ENCODE peak calls at places on chromosomes 6 and 20, in five cellular contexts. Y, J, N, X and U are unnamed samples.

GRCh38 chr6:25485820-25486559 is 166.0 kb upstream of the SCGN start:
- DNase-seq in Y (no peak), J (no peak), N (no peak), X (no peak), U (no peak)

GRCh38 chr6:134240664-134241431 is 77.1 kb downstream of the SGK1 start:
- DNase-seq in Y (no peak), J (no peak), N (no peak), X (no peak), U (no peak)

GRCh38 chr6:82370788-82371187 is 7.2 kb downstream of the TPBG start:
- DNase-seq in Y (no peak), J (no peak), N (no peak), X (no peak), U (no peak)

GRCh38 chr6:157267109-157267611 is 56.2 kb downstream of the TMEM242 start:
- DNase-seq in Y (no peak), J (no peak), N (no peak), X (no peak), U (no peak)

GRCh38 chr20:4794846-4795245 is 73.1 kb downstream of the PRND start:
- DNase-seq in Y (no peak), J (no peak), N (no peak), X (no peak), U (no peak)

GRCh38 chr20:61777773-61778484 is 287.8 kb downstream of the TAF4 start:
- DNase-seq in Y (no peak), J (no peak), N (no peak), X (no peak), U (no peak)

GRCh38 chr6:167709196-167709595 is 117.5 kb upstream of the AFDN start:
- DNase-seq in Y (no peak), J (no peak), N (no peak), X (no peak), U (no peak)

GRCh38 chr6:38179300-38179699 is 359.8 kb downstream of the ZFAND3 start:
- DNase-seq in Y (no peak), J (no peak), N (no peak), X (peak), U (no peak)

GRCh38 chr6:18019539-18020534 is 32.4 kb upstream of the KIF13A start:
- DNase-seq in Y (no peak), J (no peak), N (no peak), X (no peak), U (no peak)

GRCh38 chr6:35168461-35168861 is 27.3 kb upstream of the TCP11 start:
- DNase-seq in Y (no peak), J (no peak), N (no peak), X (no peak), U (no peak)

GRCh38 chr6:93040375-93040774 is 379.0 kb downstream of the EPHA7 start:
- DNase-seq in Y (no peak), J (no peak), N (no peak), X (no peak), U (no peak)

GRCh38 chr6:136425793-136426192 is 124.4 kb downstream of the MAP7 start:
- DNase-seq in Y (peak), J (no peak), N (no peak), X (no peak), U (no peak)

DNA sequence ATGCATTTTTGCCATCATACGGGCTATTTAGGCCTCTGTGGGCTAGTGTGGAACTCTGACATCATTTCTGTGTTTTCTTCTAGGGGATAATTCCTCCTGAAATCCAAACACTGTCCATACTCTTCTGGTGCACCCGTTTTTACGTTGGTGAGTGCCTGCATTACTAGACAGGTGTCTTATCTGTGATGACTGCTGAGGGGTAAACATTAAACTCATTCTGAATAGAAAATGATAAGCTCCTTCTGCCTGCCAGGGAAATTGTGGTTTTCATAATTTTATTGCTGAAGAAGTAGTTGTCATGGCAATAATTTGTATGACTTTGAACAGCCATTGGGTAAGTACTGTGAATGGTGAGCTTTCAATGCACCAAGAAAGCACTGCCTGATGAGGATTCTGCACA is 705.6 kb downstream of the UTRN start:
- DNase-seq in Y (no peak), J (no peak), N (no peak), X (no peak), U (no peak)
- TF ChIP-seq MAFK in Y (no peak), J (no peak), N (no peak), X (no peak), U (no peak)

GRCh38 chr20:59723607-59724456 is 119.5 kb downstream of the PHACTR3 start:
- DNase-seq in Y (no peak), J (no peak), N (no peak), X (no peak), U (no peak)
- TF ChIP-seq MAFK in Y (no peak), J (no peak), N (no peak), X (no peak), U (no peak)

GRCh38 chr20:58712823-58713731 is 20.5 kb downstream of the NPEPL1 start:
- DNase-seq in Y (no peak), J (no peak), N (no peak), X (peak), U (no peak)

GRCh38 chr20:58712116-58712822 is 19.7 kb downstream of the NPEPL1 start:
- DNase-seq in Y (no peak), J (no peak), N (no peak), X (peak), U (no peak)

GRCh38 chr20:58709703-58710039 is 17.1 kb downstream of the NPEPL1 start:
- DNase-seq in Y (no peak), J (no peak), N (no peak), X (no peak), U (no peak)

GRCh38 chr20:58710481-58711265 is 18.1 kb downstream of the NPEPL1 start:
- DNase-seq in Y (no peak), J (no peak), N (no peak), X (peak), U (no peak)

GRCh38 chr20:58711266-58712051 is 18.9 kb downstream of the NPEPL1 start:
- DNase-seq in Y (no peak), J (no peak), N (no peak), X (peak), U (no peak)
- TF ChIP-seq MAFK in Y (no peak), J (no peak), N (no peak), X (no peak), U (no peak)

GRCh38 chr6:110178626-110179405 is 654 bp downstream of the WASF1 start:
- DNase-seq in Y (peak), J (peak), N (peak), X (peak), U (peak)
- TF ChIP-seq MAFK in Y (no peak), J (no peak), N (no peak), X (no peak), U (no peak)

DNA sequence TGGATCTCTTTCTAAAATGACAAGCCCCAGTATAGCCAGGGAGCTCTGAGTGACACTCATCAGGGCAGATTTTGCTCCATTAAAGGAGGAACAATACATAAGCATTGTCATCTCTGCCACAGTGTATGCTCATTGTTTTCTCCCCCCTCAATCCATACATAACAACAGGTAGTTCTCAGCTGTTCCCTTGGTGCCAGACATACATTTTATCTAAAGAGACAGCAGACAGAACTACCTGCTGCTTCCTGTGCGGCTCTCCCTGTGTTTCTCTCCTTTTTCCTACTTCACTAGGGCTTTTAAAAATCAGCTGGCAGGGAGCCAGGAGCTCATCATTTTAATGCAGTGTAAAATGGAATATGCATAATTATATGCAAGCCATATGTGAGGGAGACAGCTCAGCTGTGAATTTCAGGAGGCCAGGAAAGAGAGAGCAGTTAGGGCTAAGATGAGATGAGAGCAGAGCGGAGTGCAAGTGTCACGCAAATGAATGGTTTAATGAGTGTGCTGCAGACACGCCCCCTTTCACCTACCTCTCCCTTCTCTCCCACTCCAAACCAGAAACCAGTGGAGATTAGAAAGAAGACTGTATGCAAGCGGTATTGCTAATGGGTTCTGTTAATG is 96.0 kb downstream of the SOBP start:
- DNase-seq in Y (peak), J (no peak), N (no peak), X (no peak), U (no peak)
- TF ChIP-seq MAFK in Y (no peak), J (no peak), N (no peak), X (no peak), U (no peak)

GRCh38 chr6:5943591-5943990 is 63.1 kb downstream of the NRN1 start:
- DNase-seq in Y (no peak), J (no peak), N (no peak), X (no peak), U (no peak)

GRCh38 chr6:5938934-5939333 is 67.8 kb downstream of the NRN1 start:
- DNase-seq in Y (no peak), J (no peak), N (no peak), X (no peak), U (no peak)

GRCh38 chr6:5946181-5946580 is 60.5 kb downstream of the NRN1 start:
- DNase-seq in Y (no peak), J (no peak), N (no peak), X (no peak), U (no peak)

GRCh38 chr6:5941188-5941587 is 65.5 kb downstream of the NRN1 start:
- DNase-seq in Y (no peak), J (no peak), N (no peak), X (no peak), U (no peak)

DNA sequence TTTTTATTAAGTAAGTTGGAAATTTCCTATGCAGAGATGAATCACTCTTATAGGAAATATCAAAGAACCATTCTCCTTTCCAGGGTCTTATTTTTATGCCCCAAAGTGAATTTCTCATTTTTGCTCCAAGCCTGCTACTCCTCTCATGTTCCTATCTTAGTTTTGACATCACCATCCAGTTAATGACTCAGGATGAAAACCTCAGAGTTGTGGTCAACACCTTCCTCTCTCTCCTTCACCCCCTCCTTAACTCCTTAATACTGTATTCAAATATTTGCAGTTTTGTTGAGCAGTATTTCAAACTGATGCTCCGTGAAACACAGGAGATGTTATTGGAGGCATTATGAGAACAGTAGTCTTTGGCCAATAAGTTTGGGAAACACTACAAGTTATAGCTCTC is 64.1 kb downstream of the NRN1 start:
- DNase-seq in Y (no peak), J (no peak), N (no peak), X (no peak), U (no peak)
- TF ChIP-seq MAFK in Y (no peak), J (no peak), N (no peak), X (no peak), U (no peak)

GRCh38 chr6:150494236-150494635 is 105.4 kb upstream of the PLEKHG1 start:
- DNase-seq in Y (no peak), J (no peak), N (no peak), X (no peak), U (no peak)

GRCh38 chr6:150491796-150492142 is 107.9 kb upstream of the PLEKHG1 start:
- DNase-seq in Y (no peak), J (no peak), N (no peak), X (no peak), U (no peak)

GRCh38 chr6:150492507-150492906 is 107.2 kb upstream of the PLEKHG1 start:
- DNase-seq in Y (peak), J (no peak), N (peak), X (no peak), U (no peak)

GRCh38 chr6:150491131-150491795 is 108.4 kb upstream of the PLEKHG1 start:
- DNase-seq in Y (no peak), J (no peak), N (no peak), X (no peak), U (no peak)

GRCh38 chr6:150492941-150493340 is 106.7 kb upstream of the PLEKHG1 start:
- DNase-seq in Y (no peak), J (no peak), N (peak), X (no peak), U (no peak)
- TF ChIP-seq MAFK in Y (no peak), J (no peak), N (no peak), X (no peak), U (no peak)

GRCh38 chr20:23085415-23086055 is 589 bp downstream of the CD93 start:
- DNase-seq in Y (no peak), J (no peak), N (no peak), X (no peak), U (no peak)
- TF ChIP-seq MAFK in Y (no peak), J (no peak), N (no peak), X (no peak), U (no peak)

GRCh38 chr6:19303381-19303780 is 533.8 kb upstream of the ID4 start:
- DNase-seq in Y (no peak), J (no peak), N (no peak), X (no peak), U (no peak)

GRCh38 chr6:19298422-19298821 is 538.7 kb upstream of the ID4 start:
- DNase-seq in Y (no peak), J (no peak), N (no peak), X (no peak), U (no peak)

GRCh38 chr6:19301980-19302379 is 535.2 kb upstream of the ID4 start:
- DNase-seq in Y (no peak), J (no peak), N (no peak), X (no peak), U (peak)

DNA sequence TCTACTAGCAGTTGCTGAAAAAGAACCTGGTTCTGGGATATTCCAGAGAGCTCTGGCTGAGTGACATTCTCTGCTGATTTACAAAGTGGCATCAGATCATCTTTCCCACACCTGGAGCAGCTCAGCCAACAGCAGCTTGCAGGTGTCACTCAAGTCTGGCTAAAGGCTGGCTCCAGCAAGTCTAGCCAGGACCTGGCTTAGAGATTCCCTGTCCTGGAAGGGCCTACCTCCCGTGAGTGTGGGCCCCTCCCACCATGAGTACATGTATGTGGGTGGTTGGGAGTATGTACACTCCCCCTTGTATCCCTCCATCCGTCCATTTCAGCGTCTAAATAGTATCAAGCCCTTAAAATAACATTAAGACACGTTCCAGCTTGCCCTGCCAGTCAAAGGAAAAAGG is 539.3 kb upstream of the ID4 start:
- DNase-seq in Y (no peak), J (no peak), N (no peak), X (no peak), U (no peak)
- TF ChIP-seq MAFK in Y (no peak), J (no peak), N (no peak), X (no peak), U (no peak)

GRCh38 chr6:132733814-132734213 is 20.0 kb upstream of the VNN1 start:
- DNase-seq in Y (no peak), J (no peak), N (no peak), X (no peak), U (no peak)
- TF ChIP-seq MAFK in Y (no peak), J (no peak), N (no peak), X (no peak), U (no peak)